ENCODE peak calls at places on chromosome 20, in eight cellular contexts. One of them, this sample, is unnamed.
A peak's percentile ranks its signal among the peaks of the same experiment; 100 is the strongest.

GRCh38 chr20:11249239-11249638 is 575.4 kb upstream of the JAG1 start:
- DNase-seq in SK-N-SH: no peak
- DNase-seq in breast epithelium: no peak
- DNase-seq in Panc1: no peak
- DNase-seq in stomach: no peak
- DNase-seq in HL-60: no peak
- DNase-seq in prostate gland: no peak
- DNase-seq in GM23338: no peak
- DNase-seq in this sample: peak; percentile 37

GRCh38 chr20:32485126-32485769 is 99.9 kb downstream of the NOL4L start:
- DNase-seq in SK-N-SH: peak; percentile 61
- DNase-seq in breast epithelium: peak; percentile 75
- DNase-seq in Panc1: peak; percentile 64
- DNase-seq in stomach: peak; percentile 76
- DNase-seq in HL-60: peak; percentile 67
- DNase-seq in prostate gland: peak; percentile 64
- DNase-seq in GM23338: peak; percentile 90
- DNase-seq in this sample: no peak

GRCh38 chr20:2402271-2402980 is 21.7 kb downstream of the TGM6 start:
- DNase-seq in SK-N-SH: peak; percentile 48
- DNase-seq in breast epithelium: no peak
- DNase-seq in Panc1: no peak
- DNase-seq in stomach: no peak
- DNase-seq in HL-60: no peak
- DNase-seq in prostate gland: no peak
- DNase-seq in GM23338: peak; percentile 45
- DNase-seq in this sample: peak; percentile 82

GRCh38 chr20:18428490-18429173 is 38.2 kb downstream of the DZANK1 start:
- DNase-seq in SK-N-SH: no peak
- DNase-seq in breast epithelium: no peak
- DNase-seq in Panc1: no peak
- DNase-seq in stomach: peak; percentile 57
- DNase-seq in HL-60: no peak
- DNase-seq in prostate gland: no peak
- DNase-seq in GM23338: no peak
- DNase-seq in this sample: no peak

GRCh38 chr20:25058051-25058796 is at the start of gene ACSS1:
- DNase-seq in SK-N-SH: peak; percentile 63
- DNase-seq in breast epithelium: peak; percentile 33
- DNase-seq in Panc1: no peak
- DNase-seq in stomach: peak; percentile 70
- DNase-seq in HL-60: no peak
- DNase-seq in prostate gland: peak; percentile 71
- DNase-seq in GM23338: peak; percentile 74
- DNase-seq in this sample: no peak

GRCh38 chr20:59010995-59011873 is 4.2 kb upstream of the CTSZ start:
- DNase-seq in SK-N-SH: no peak
- DNase-seq in breast epithelium: peak; percentile 91
- DNase-seq in Panc1: no peak
- DNase-seq in stomach: peak; percentile 25
- DNase-seq in HL-60: no peak
- DNase-seq in prostate gland: peak; percentile 51
- DNase-seq in GM23338: peak; percentile 47
- DNase-seq in this sample: no peak

GRCh38 chr20:32841174-32841573 is 17.5 kb upstream of the EFCAB8 start:
- DNase-seq in SK-N-SH: no peak
- DNase-seq in breast epithelium: no peak
- DNase-seq in Panc1: no peak
- DNase-seq in stomach: no peak
- DNase-seq in HL-60: no peak
- DNase-seq in prostate gland: no peak
- DNase-seq in GM23338: no peak
- DNase-seq in this sample: no peak

GRCh38 chr20:20712004-20712473 is 405 bp downstream of the RALGAPA2 start:
- DNase-seq in SK-N-SH: no peak
- DNase-seq in breast epithelium: no peak
- DNase-seq in Panc1: no peak
- DNase-seq in stomach: peak; percentile 53
- DNase-seq in HL-60: no peak
- DNase-seq in prostate gland: peak; percentile 25
- DNase-seq in GM23338: peak; percentile 48
- DNase-seq in this sample: no peak

GRCh38 chr20:60977896-60978295 is 274.2 kb upstream of the CDH4 start:
- DNase-seq in SK-N-SH: no peak
- DNase-seq in breast epithelium: no peak
- DNase-seq in Panc1: no peak
- DNase-seq in stomach: no peak
- DNase-seq in HL-60: no peak
- DNase-seq in prostate gland: no peak
- DNase-seq in GM23338: no peak
- DNase-seq in this sample: no peak

GRCh38 chr20:52290602-52291001 is 99.0 kb upstream of the ZFP64 start:
- DNase-seq in SK-N-SH: no peak
- DNase-seq in breast epithelium: no peak
- DNase-seq in Panc1: no peak
- DNase-seq in stomach: no peak
- DNase-seq in HL-60: no peak
- DNase-seq in prostate gland: no peak
- DNase-seq in GM23338: no peak
- DNase-seq in this sample: no peak

GRCh38 chr20:24828992-24829648 is 119.9 kb upstream of the CST7 start:
- DNase-seq in SK-N-SH: no peak
- DNase-seq in breast epithelium: no peak
- DNase-seq in Panc1: no peak
- DNase-seq in stomach: no peak
- DNase-seq in HL-60: no peak
- DNase-seq in prostate gland: no peak
- DNase-seq in GM23338: no peak
- DNase-seq in this sample: no peak

GRCh38 chr20:842547-842940 is 9.0 kb downstream of the FAM110A start:
- DNase-seq in SK-N-SH: no peak
- DNase-seq in breast epithelium: no peak
- DNase-seq in Panc1: no peak
- DNase-seq in stomach: no peak
- DNase-seq in HL-60: no peak
- DNase-seq in prostate gland: no peak
- DNase-seq in GM23338: no peak
- DNase-seq in this sample: no peak

GRCh38 chr20:59806578-59806975 is 126.9 kb downstream of the SYCP2 start:
- DNase-seq in SK-N-SH: peak; percentile 1
- DNase-seq in breast epithelium: no peak
- DNase-seq in Panc1: no peak
- DNase-seq in stomach: peak; percentile 7
- DNase-seq in HL-60: no peak
- DNase-seq in prostate gland: no peak
- DNase-seq in GM23338: no peak
- DNase-seq in this sample: peak; percentile 19

GRCh38 chr20:11791316-11792228 is 126.1 kb upstream of the BTBD3 start:
- DNase-seq in SK-N-SH: no peak
- DNase-seq in breast epithelium: no peak
- DNase-seq in Panc1: no peak
- DNase-seq in stomach: no peak
- DNase-seq in HL-60: no peak
- DNase-seq in prostate gland: no peak
- DNase-seq in GM23338: peak; percentile 32
- DNase-seq in this sample: no peak

GRCh38 chr20:35359335-35359997 is 52.3 kb downstream of the UQCC1 start:
- DNase-seq in SK-N-SH: no peak
- DNase-seq in breast epithelium: peak; percentile 38
- DNase-seq in Panc1: no peak
- DNase-seq in stomach: no peak
- DNase-seq in HL-60: no peak
- DNase-seq in prostate gland: peak; percentile 43
- DNase-seq in GM23338: no peak
- DNase-seq in this sample: no peak

GRCh38 chr20:50546729-50547314 is 36.6 kb downstream of the PTPN1 start:
- DNase-seq in SK-N-SH: no peak
- DNase-seq in breast epithelium: no peak
- DNase-seq in Panc1: no peak
- DNase-seq in stomach: no peak
- DNase-seq in HL-60: peak; percentile 28
- DNase-seq in prostate gland: no peak
- DNase-seq in GM23338: no peak
- DNase-seq in this sample: no peak

GRCh38 chr20:15639839-15640238 is 933.4 kb downstream of the KIF16B start:
- DNase-seq in SK-N-SH: no peak
- DNase-seq in breast epithelium: no peak
- DNase-seq in Panc1: no peak
- DNase-seq in stomach: no peak
- DNase-seq in HL-60: no peak
- DNase-seq in prostate gland: no peak
- DNase-seq in GM23338: no peak
- DNase-seq in this sample: no peak

GRCh38 chr20:59825944-59826759 is 107.3 kb downstream of the SYCP2 start:
- DNase-seq in SK-N-SH: peak; percentile 6
- DNase-seq in breast epithelium: no peak
- DNase-seq in Panc1: no peak
- DNase-seq in stomach: peak; percentile 68
- DNase-seq in HL-60: no peak
- DNase-seq in prostate gland: peak; percentile 71
- DNase-seq in GM23338: no peak
- DNase-seq in this sample: peak; percentile 89

GRCh38 chr20:35887393-35888064 is 66.8 kb downstream of the SCAND1 start:
- DNase-seq in SK-N-SH: no peak
- DNase-seq in breast epithelium: no peak
- DNase-seq in Panc1: no peak
- DNase-seq in stomach: no peak
- DNase-seq in HL-60: peak; percentile 47
- DNase-seq in prostate gland: no peak
- DNase-seq in GM23338: no peak
- DNase-seq in this sample: no peak

GRCh38 chr20:51022227-51022802 is 592 bp downstream of the KCNG1 start:
- DNase-seq in SK-N-SH: no peak
- DNase-seq in breast epithelium: no peak
- DNase-seq in Panc1: no peak
- DNase-seq in stomach: no peak
- DNase-seq in HL-60: no peak
- DNase-seq in prostate gland: no peak
- DNase-seq in GM23338: no peak
- DNase-seq in this sample: no peak

GRCh38 chr20:35600176-35600995 is 15.2 kb upstream of the SPAG4 start:
- DNase-seq in SK-N-SH: no peak
- DNase-seq in breast epithelium: no peak
- DNase-seq in Panc1: no peak
- DNase-seq in stomach: no peak
- DNase-seq in HL-60: no peak
- DNase-seq in prostate gland: no peak
- DNase-seq in GM23338: peak; percentile 65
- DNase-seq in this sample: no peak

GRCh38 chr20:4109587-4109986 is 94.2 kb upstream of the RNF24 start:
- DNase-seq in SK-N-SH: no peak
- DNase-seq in breast epithelium: no peak
- DNase-seq in Panc1: no peak
- DNase-seq in stomach: no peak
- DNase-seq in HL-60: no peak
- DNase-seq in prostate gland: no peak
- DNase-seq in GM23338: no peak
- DNase-seq in this sample: no peak
- TF ChIP-seq POLR2AphosphoS5 in SK-N-SH: no peak
- TF ChIP-seq POLR2AphosphoS5 in breast epithelium: no peak
- TF ChIP-seq POLR2AphosphoS5 in Panc1: no peak
- TF ChIP-seq POLR2AphosphoS5 in stomach: no peak
- TF ChIP-seq POLR2AphosphoS5 in HL-60: no peak
- TF ChIP-seq POLR2AphosphoS5 in prostate gland: no peak
- TF ChIP-seq POLR2AphosphoS5 in GM23338: no peak
- TF ChIP-seq POLR2AphosphoS5 in this sample: no peak

GRCh38 chr20:57290178-57290484 is 23.7 kb upstream of the BMP7 start:
- DNase-seq in SK-N-SH: no peak
- DNase-seq in breast epithelium: no peak
- DNase-seq in Panc1: no peak
- DNase-seq in stomach: no peak
- DNase-seq in HL-60: no peak
- DNase-seq in prostate gland: no peak
- DNase-seq in GM23338: no peak
- DNase-seq in this sample: no peak
- H3K27me3 ChIP-seq in SK-N-SH: no peaks in the 10 kb centered on the region
- H3K27me3 ChIP-seq in breast epithelium: peaks cover 11% of the 10 kb centered on the region
- H3K27me3 ChIP-seq in Panc1: peaks cover 10% of the 10 kb centered on the region
- H3K27me3 ChIP-seq in stomach: peaks cover 6% of the 10 kb centered on the region
- H3K27me3 ChIP-seq in HL-60: peaks cover 9% of the 10 kb centered on the region
- H3K27me3 ChIP-seq in prostate gland: no peaks in the 10 kb centered on the region
- H3K27me3 ChIP-seq in GM23338: no peaks in the 10 kb centered on the region
- H3K27me3 ChIP-seq in this sample: peaks cover 30% of the 10 kb centered on the region

GRCh38 chr20:62141397-62142251 is 1.6 kb downstream of the PSMA7 start:
- DNase-seq in SK-N-SH: peak; percentile 59
- DNase-seq in breast epithelium: no peak
- DNase-seq in Panc1: no peak
- DNase-seq in stomach: no peak
- DNase-seq in HL-60: peak; percentile 55
- DNase-seq in prostate gland: no peak
- DNase-seq in GM23338: peak; percentile 59
- DNase-seq in this sample: no peak
- TF ChIP-seq POLR2AphosphoS5 in SK-N-SH: no peak
- TF ChIP-seq POLR2AphosphoS5 in breast epithelium: no peak
- TF ChIP-seq POLR2AphosphoS5 in Panc1: no peak
- TF ChIP-seq POLR2AphosphoS5 in stomach: no peak
- TF ChIP-seq POLR2AphosphoS5 in HL-60: no peak
- TF ChIP-seq POLR2AphosphoS5 in prostate gland: no peak
- TF ChIP-seq POLR2AphosphoS5 in GM23338: no peak
- TF ChIP-seq POLR2AphosphoS5 in this sample: peak; percentile 4

DNA sequence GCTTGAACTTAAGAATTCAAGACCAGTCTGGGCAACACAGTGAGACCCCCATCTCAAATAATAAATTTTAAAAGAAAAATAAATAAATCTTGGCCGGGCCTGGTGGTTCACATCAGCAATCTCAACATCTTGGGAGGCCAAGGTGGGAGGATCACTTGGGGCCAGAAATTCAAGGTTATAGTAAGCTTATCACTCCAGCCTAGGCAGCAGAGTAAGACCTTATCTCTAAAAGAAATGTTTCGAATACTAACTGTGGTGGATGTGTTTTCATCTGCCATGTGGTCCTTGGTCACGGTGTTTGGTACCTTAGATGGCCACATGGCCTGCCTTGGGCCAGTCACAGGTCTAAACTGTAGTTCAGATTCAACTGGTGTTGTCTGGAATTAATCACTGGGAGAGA is 5.8 kb downstream of the UBE2C start:
- DNase-seq in SK-N-SH: no peak
- DNase-seq in breast epithelium: no peak
- DNase-seq in Panc1: no peak
- DNase-seq in stomach: no peak
- DNase-seq in HL-60: no peak
- DNase-seq in prostate gland: no peak
- DNase-seq in GM23338: no peak
- DNase-seq in this sample: no peak
- H3K27me3 ChIP-seq in SK-N-SH: no peaks in the 10 kb centered on the region
- H3K27me3 ChIP-seq in breast epithelium: peaks cover 11% of the 10 kb centered on the region
- H3K27me3 ChIP-seq in Panc1: no peaks in the 10 kb centered on the region
- H3K27me3 ChIP-seq in stomach: no peaks in the 10 kb centered on the region
- H3K27me3 ChIP-seq in HL-60: peaks cover 6% of the 10 kb centered on the region
- H3K27me3 ChIP-seq in prostate gland: no peaks in the 10 kb centered on the region
- H3K27me3 ChIP-seq in GM23338: peaks cover 3% of the 10 kb centered on the region
- H3K27me3 ChIP-seq in this sample: no peaks in the 10 kb centered on the region

GRCh38 chr20:46994341-46994740 is 99.7 kb downstream of the EYA2 start:
- DNase-seq in SK-N-SH: no peak
- DNase-seq in breast epithelium: peak; percentile 60
- DNase-seq in Panc1: no peak
- DNase-seq in stomach: peak; percentile 46
- DNase-seq in HL-60: no peak
- DNase-seq in prostate gland: peak; percentile 32
- DNase-seq in GM23338: no peak
- DNase-seq in this sample: no peak
- TF ChIP-seq POLR2AphosphoS5 in SK-N-SH: no peak
- TF ChIP-seq POLR2AphosphoS5 in breast epithelium: no peak
- TF ChIP-seq POLR2AphosphoS5 in Panc1: no peak
- TF ChIP-seq POLR2AphosphoS5 in stomach: no peak
- TF ChIP-seq POLR2AphosphoS5 in HL-60: no peak
- TF ChIP-seq POLR2AphosphoS5 in prostate gland: peak; percentile 46
- TF ChIP-seq POLR2AphosphoS5 in GM23338: no peak
- TF ChIP-seq POLR2AphosphoS5 in this sample: no peak

This sample was measured in esophagus muscularis mucosa.